ENCODE peak calls at places on chromosomes 1 and 21, in four cellular contexts. H is endothelial cell of umbilical vein, R is fibroblast of lung, S is AG04450. N is an unnamed sample.

GRCh38 chr21:45551816-45552695 is 9.8 kb upstream of the SLC19A1 start:
- DNase-seq in H (no peak), R (no peak), S (no peak), N (no peak)

GRCh38 chr1:36919491-36920145 is 114.7 kb downstream of the GRIK3 start:
- DNase-seq in R (no peak), S (no peak), H (no peak), N (no peak)

GRCh38 chr1:85342177-85342576 is 65.7 kb upstream of the BCL10 start:
- DNase-seq in R (peak), S (no peak), H (peak), N (no peak)

GRCh38 chr1:6508154-6508875 is 16.8 kb upstream of the PLEKHG5 start:
- DNase-seq in S (no peak), H (no peak), R (no peak), N (no peak)

GRCh38 chr1:175262646-175263045 is 70.1 kb upstream of the KIAA0040 start:
- DNase-seq in S (no peak), H (no peak), R (no peak), N (no peak)

GRCh38 chr1:223727541-223727940 is 15.2 kb downstream of the CAPN2 start:
- DNase-seq in H (no peak), S (no peak), R (peak), N (no peak)

GRCh38 chr1:198253668-198254067 is 96.9 kb downstream of the NEK7 start:
- DNase-seq in S (no peak), H (peak), R (peak), N (no peak)

GRCh38 chr21:41162111-41162510 is 5.8 kb upstream of the BACE2 start:
- DNase-seq in S (no peak), H (no peak), R (no peak), N (no peak)

GRCh38 chr1:171180671-171181070 is 4.4 kb upstream of the FMO2 start:
- DNase-seq in S (no peak), R (no peak), H (no peak), N (no peak)

GRCh38 chr1:168686666-168687065 is 42.3 kb downstream of the DPT start:
- DNase-seq in H (no peak), R (no peak), S (no peak), N (no peak)

GRCh38 chr1:53621144-53621543 is 117.8 kb downstream of the GLIS1 start:
- DNase-seq in S (no peak), R (no peak), H (no peak), N (no peak)

GRCh38 chr21:34020005-34020847 is 53.2 kb upstream of the MRPS6 start:
- DNase-seq in H (no peak), S (no peak), R (peak), N (no peak)

GRCh38 chr1:214445846-214446614 is 105.4 kb downstream of the PTPN14 start:
- DNase-seq in R (peak), S (peak), H (peak), N (no peak)

GRCh38 chr1:3070654-3071506 is 1.9 kb downstream of the PRDM16 start:
- DNase-seq in S (no peak), H (no peak), R (peak), N (no peak)

GRCh38 chr1:65247419-65248359 is 61.7 kb upstream of the DNAJC6 start:
- DNase-seq in S (no peak), H (peak), R (peak), N (no peak)

GRCh38 chr21:14273736-14274538 is 58.0 kb downstream of the RBM11 start:
- DNase-seq in S (no peak), R (no peak), H (no peak), N (no peak)

GRCh38 chr21:43194303-43195130 is 25.7 kb downstream of the CRYAA start:
- DNase-seq in S (no peak), R (no peak), H (no peak), N (no peak)

GRCh38 chr1:202017385-202018225 is 7.2 kb downstream of the ELF3 start:
- DNase-seq in H (no peak), S (no peak), R (no peak), N (no peak)

GRCh38 chr1:26288311-26288941 is 8.5 kb downstream of the SH3BGRL3 start:
- DNase-seq in H (no peak), S (no peak), R (peak), N (no peak)

GRCh38 chr21:20013851-20014250 is 984.4 kb upstream of the NCAM2 start:
- DNase-seq in H (no peak), R (no peak), S (no peak), N (no peak)

GRCh38 chr21:44296916-44297315 is 2.9 kb upstream of the PFKL start:
- DNase-seq in H (no peak), S (no peak), R (no peak), N (no peak)
- H3K27ac ChIP-seq in H (no peak), S (no peak), R (no peak), N (no peak)

GRCh38 chr1:181091322-181092040 is 3.0 kb downstream of the IER5 start:
- DNase-seq in R (no peak), H (no peak), S (no peak), N (no peak)
- H3K27ac ChIP-seq in R (no peak), H (no peak), S (no peak), N (no peak)

DNA sequence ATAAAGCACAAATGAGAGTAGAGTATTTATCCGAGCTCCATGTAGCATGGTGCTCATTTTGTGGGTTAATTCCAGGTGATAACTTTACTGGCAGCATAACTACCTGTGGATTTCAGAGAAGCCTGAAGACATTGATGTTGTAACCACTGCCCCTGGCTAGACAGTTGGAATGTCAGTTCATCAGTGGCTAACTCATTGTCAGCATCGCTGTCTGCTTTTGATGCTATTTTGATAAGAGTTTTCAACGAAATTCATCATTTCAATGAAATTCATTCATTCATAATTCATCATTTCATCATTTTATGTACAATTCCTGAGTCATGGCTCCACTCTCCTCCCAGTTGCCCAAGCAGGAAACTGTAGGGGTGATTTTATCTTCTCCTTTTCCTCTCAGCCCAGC is 34.4 kb downstream of the HSD3B1 start:
- DNase-seq in H (no peak), R (no peak), S (no peak), N (no peak)
- H3K27ac ChIP-seq in H (no peak), R (no peak), S (no peak), N (no peak)

GRCh38 chr1:226717256-226717909 is 21.7 kb downstream of the ITPKB start:
- DNase-seq in S (no peak), R (peak), H (no peak), N (no peak)

GRCh38 chr1:226722901-226723639 is 16.0 kb downstream of the ITPKB start:
- DNase-seq in S (no peak), H (no peak), R (no peak), N (no peak)

GRCh38 chr1:226722240-226722900 is 16.7 kb downstream of the ITPKB start:
- DNase-seq in R (no peak), H (no peak), S (no peak), N (no peak)

GRCh38 chr1:226716577-226716976 is 22.5 kb downstream of the ITPKB start:
- DNase-seq in H (no peak), S (no peak), R (no peak), N (no peak)

GRCh38 chr1:226719596-226720386 is 19.3 kb downstream of the ITPKB start:
- DNase-seq in S (no peak), H (no peak), R (no peak), N (no peak)
- H3K27ac ChIP-seq in S (no peak), H (no peak), R (no peak), N (no peak)

GRCh38 chr1:115975569-115976061 is 698 bp upstream of the SLC22A15 start:
- DNase-seq in R (no peak), S (no peak), H (no peak), N (no peak)
- H3K27ac ChIP-seq in R (peak), S (no peak), H (no peak), N (no peak)

GRCh38 chr1:8943516-8943896 is 2.2 kb upstream of the CA6 start:
- DNase-seq in R (no peak), H (peak), S (no peak), N (no peak)

GRCh38 chr1:8945568-8945967 is at the start of gene CA6:
- DNase-seq in H (no peak), R (no peak), S (no peak), N (no peak)

GRCh38 chr1:8944006-8944405 is 1.7 kb upstream of the CA6 start:
- DNase-seq in S (no peak), R (no peak), H (peak), N (no peak)

GRCh38 chr1:8950309-8950708 is 4.6 kb downstream of the CA6 start:
- DNase-seq in H (no peak), S (no peak), R (no peak), N (no peak)

DNA sequence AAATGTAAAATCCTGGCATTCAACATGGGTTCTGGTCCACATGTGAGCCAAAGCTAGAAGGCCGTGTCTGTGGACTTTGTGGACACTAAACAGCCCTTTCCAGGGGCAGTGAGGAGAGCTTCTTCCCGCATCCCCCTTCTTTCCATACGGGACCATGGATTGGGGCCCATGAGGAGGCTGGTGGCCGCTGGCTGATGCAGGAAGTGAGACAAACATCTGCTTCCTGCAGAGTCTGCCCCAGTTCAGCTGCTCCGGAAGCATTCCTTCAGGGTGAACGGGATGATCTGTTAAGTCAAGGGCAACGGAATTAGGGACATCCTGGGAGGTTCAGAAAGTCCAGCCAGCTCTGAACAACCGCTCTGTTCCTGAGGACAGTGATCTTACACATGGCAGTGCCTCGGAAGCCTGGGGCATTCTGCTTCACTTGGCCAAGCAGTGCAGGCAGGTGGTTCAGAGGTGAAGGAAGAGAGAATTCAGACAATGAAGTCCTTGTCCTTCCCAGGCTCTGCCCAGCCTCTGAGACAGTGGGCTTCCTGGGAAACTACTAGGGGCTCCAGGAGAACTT is 1.5 kb downstream of the CA6 start:
- DNase-seq in H (peak), R (no peak), S (no peak), N (no peak)
- H3K27ac ChIP-seq in H (peak), R (no peak), S (no peak), N (no peak)

GRCh38 chr1:162022626-162023025 is 1.0 kb downstream of the OLFML2B start:
- DNase-seq in S (no peak), H (no peak), R (no peak), N (no peak)
- H3K27ac ChIP-seq in S (no peak), H (no peak), R (no peak), N (no peak)

GRCh38 chr1:151542710-151543129 is 2.6 kb downstream of the TUFT1 start:
- DNase-seq in H (no peak), R (peak), S (no peak), N (no peak)
- H3K27ac ChIP-seq in H (no peak), R (peak), S (peak), N (no peak)

GRCh38 chr1:245877976-245878375 is 629.1 kb downstream of the SMYD3 start:
- DNase-seq in R (no peak), S (no peak), H (no peak), N (no peak)
- H3K27ac ChIP-seq in R (no peak), S (no peak), H (peak), N (no peak)

DNA sequence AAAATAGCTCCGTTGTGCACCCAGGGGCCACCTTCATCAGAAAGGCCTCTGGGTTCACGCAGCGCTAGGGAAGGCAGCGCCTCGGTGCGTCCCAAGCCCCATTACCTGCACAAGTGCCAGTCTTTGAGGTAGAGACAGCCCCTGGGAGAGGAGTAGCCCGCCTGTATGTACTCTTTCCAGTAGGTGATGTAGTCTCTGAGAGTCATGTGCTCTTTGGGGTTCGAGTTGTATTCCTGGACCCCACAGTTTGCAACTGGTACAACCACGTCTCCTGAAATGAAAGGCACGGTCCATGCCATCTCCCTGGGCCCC is 600 bp downstream of the JMJD4 start:
- DNase-seq in H (no peak), S (no peak), R (no peak), N (no peak)
- H3K27ac ChIP-seq in H (peak), S (no peak), R (peak), N (no peak)